ENCODE peak calls at places on chromosomes 12 and 14, in eight cellular contexts. One of them, this sample, is unnamed.

GRCh38 chr14:73796881-73797539 is 54.6 kb upstream of the PTGR2 start:
- DNase-seq in bronchial epithelial cell: no peak
- DNase-seq in lower lobe of right lung: no peak
- DNase-seq in endothelial cell: no peak
- DNase-seq in HCT116: no peak
- DNase-seq in cardiac muscle cell: no peak
- DNase-seq in cardiac fibroblast: peak; percentile 41
- DNase-seq in CD8-positive, alpha-beta T cell: no peak
- DNase-seq in this sample: no peak

GRCh38 chr14:57486767-57487379 is 6.8 kb downstream of the CCDC198 start:
- DNase-seq in cardiac fibroblast: peak; percentile 59
- DNase-seq in CD8-positive, alpha-beta T cell: no peak
- DNase-seq in endothelial cell: no peak
- DNase-seq in bronchial epithelial cell: peak; percentile 51
- DNase-seq in lower lobe of right lung: no peak
- DNase-seq in HCT116: peak; percentile 18
- DNase-seq in cardiac muscle cell: peak; percentile 54
- DNase-seq in this sample: no peak

GRCh38 chr12:45235087-45236025 is 19.5 kb downstream of the ANO6 start:
- DNase-seq in bronchial epithelial cell: peak; percentile 91
- DNase-seq in cardiac fibroblast: peak; percentile 56
- DNase-seq in endothelial cell: no peak
- DNase-seq in lower lobe of right lung: peak; percentile 49
- DNase-seq in HCT116: peak; percentile 62
- DNase-seq in cardiac muscle cell: peak; percentile 42
- DNase-seq in CD8-positive, alpha-beta T cell: no peak
- DNase-seq in this sample: no peak

GRCh38 chr12:32437095-32437515 is 37.7 kb downstream of the FGD4 start:
- DNase-seq in endothelial cell: no peak
- DNase-seq in HCT116: peak; percentile 32
- DNase-seq in cardiac fibroblast: peak; percentile 88
- DNase-seq in cardiac muscle cell: peak; percentile 91
- DNase-seq in bronchial epithelial cell: peak; percentile 98
- DNase-seq in CD8-positive, alpha-beta T cell: no peak
- DNase-seq in lower lobe of right lung: no peak
- DNase-seq in this sample: no peak

GRCh38 chr12:1812650-1813302 is 7.6 kb upstream of the LRTM2 start:
- DNase-seq in HCT116: no peak
- DNase-seq in endothelial cell: no peak
- DNase-seq in bronchial epithelial cell: peak; percentile 7
- DNase-seq in cardiac muscle cell: peak; percentile 83
- DNase-seq in CD8-positive, alpha-beta T cell: no peak
- DNase-seq in lower lobe of right lung: peak; percentile 76
- DNase-seq in cardiac fibroblast: peak; percentile 73
- DNase-seq in this sample: no peak

GRCh38 chr14:75361751-75362433 is 65.9 kb upstream of the JDP2 start:
- DNase-seq in HCT116: no peak
- DNase-seq in bronchial epithelial cell: no peak
- DNase-seq in endothelial cell: no peak
- DNase-seq in lower lobe of right lung: no peak
- DNase-seq in CD8-positive, alpha-beta T cell: no peak
- DNase-seq in cardiac muscle cell: peak; percentile 31
- DNase-seq in cardiac fibroblast: peak; percentile 28
- DNase-seq in this sample: no peak

GRCh38 chr12:61610143-61610542 is 650.1 kb upstream of the USP15 start:
- DNase-seq in cardiac muscle cell: no peak
- DNase-seq in bronchial epithelial cell: peak; percentile 3
- DNase-seq in cardiac fibroblast: no peak
- DNase-seq in endothelial cell: no peak
- DNase-seq in lower lobe of right lung: no peak
- DNase-seq in HCT116: no peak
- DNase-seq in CD8-positive, alpha-beta T cell: no peak
- DNase-seq in this sample: no peak

GRCh38 chr14:44960146-44960545 is 1.6 kb downstream of the KLHL28 start:
- DNase-seq in CD8-positive, alpha-beta T cell: no peak
- DNase-seq in cardiac fibroblast: no peak
- DNase-seq in lower lobe of right lung: no peak
- DNase-seq in HCT116: no peak
- DNase-seq in endothelial cell: no peak
- DNase-seq in cardiac muscle cell: peak; percentile 21
- DNase-seq in bronchial epithelial cell: no peak
- DNase-seq in this sample: no peak

GRCh38 chr12:67355428-67356385 is 86.5 kb downstream of the CAND1 start:
- DNase-seq in CD8-positive, alpha-beta T cell: peak; percentile 11
- DNase-seq in lower lobe of right lung: no peak
- DNase-seq in cardiac muscle cell: peak; percentile 84
- DNase-seq in cardiac fibroblast: peak; percentile 82
- DNase-seq in bronchial epithelial cell: peak; percentile 50
- DNase-seq in HCT116: peak; percentile 34
- DNase-seq in endothelial cell: peak; percentile 7
- DNase-seq in this sample: no peak

GRCh38 chr14:77761205-77761931 is 412 bp upstream of the SNW1 start:
- DNase-seq in bronchial epithelial cell: peak; percentile 94
- DNase-seq in HCT116: no peak
- DNase-seq in cardiac muscle cell: peak; percentile 73
- DNase-seq in lower lobe of right lung: no peak
- DNase-seq in CD8-positive, alpha-beta T cell: no peak
- DNase-seq in endothelial cell: peak; percentile 53
- DNase-seq in cardiac fibroblast: peak; percentile 97
- DNase-seq in this sample: no peak

GRCh38 chr14:104291123-104292000 is 153.0 kb downstream of the KIF26A start:
- DNase-seq in lower lobe of right lung: peak; percentile 25
- DNase-seq in HCT116: no peak
- DNase-seq in cardiac fibroblast: no peak
- DNase-seq in CD8-positive, alpha-beta T cell: no peak
- DNase-seq in bronchial epithelial cell: no peak
- DNase-seq in cardiac muscle cell: no peak
- DNase-seq in endothelial cell: peak; percentile 44
- DNase-seq in this sample: no peak

GRCh38 chr12:22100952-22101748 is 55.1 kb downstream of the CMAS start:
- DNase-seq in CD8-positive, alpha-beta T cell: peak; percentile 19
- DNase-seq in lower lobe of right lung: no peak
- DNase-seq in endothelial cell: peak; percentile 53
- DNase-seq in HCT116: peak; percentile 18
- DNase-seq in cardiac fibroblast: peak; percentile 78
- DNase-seq in bronchial epithelial cell: peak; percentile 72
- DNase-seq in cardiac muscle cell: peak; percentile 83
- DNase-seq in this sample: no peak

GRCh38 chr14:52072266-52072780 is 3.5 kb upstream of the NID2 start:
- DNase-seq in lower lobe of right lung: no peak
- DNase-seq in endothelial cell: no peak
- DNase-seq in bronchial epithelial cell: no peak
- DNase-seq in CD8-positive, alpha-beta T cell: no peak
- DNase-seq in cardiac fibroblast: no peak
- DNase-seq in HCT116: no peak
- DNase-seq in cardiac muscle cell: no peak
- DNase-seq in this sample: no peak

GRCh38 chr14:75042040-75042439 is 9.2 kb downstream of the MLH3 start:
- DNase-seq in bronchial epithelial cell: no peak
- DNase-seq in lower lobe of right lung: no peak
- DNase-seq in cardiac muscle cell: no peak
- DNase-seq in endothelial cell: no peak
- DNase-seq in CD8-positive, alpha-beta T cell: no peak
- DNase-seq in cardiac fibroblast: no peak
- DNase-seq in HCT116: no peak
- DNase-seq in this sample: no peak

GRCh38 chr14:56561586-56561985 is 18.0 kb upstream of the TMEM260 start:
- DNase-seq in HCT116: no peak
- DNase-seq in CD8-positive, alpha-beta T cell: no peak
- DNase-seq in cardiac muscle cell: no peak
- DNase-seq in lower lobe of right lung: no peak
- DNase-seq in bronchial epithelial cell: no peak
- DNase-seq in endothelial cell: no peak
- DNase-seq in cardiac fibroblast: no peak
- DNase-seq in this sample: no peak

GRCh38 chr14:82366803-82367202 is 833.1 kb upstream of the SEL1L start:
- DNase-seq in bronchial epithelial cell: no peak
- DNase-seq in cardiac muscle cell: no peak
- DNase-seq in cardiac fibroblast: no peak
- DNase-seq in endothelial cell: no peak
- DNase-seq in lower lobe of right lung: no peak
- DNase-seq in CD8-positive, alpha-beta T cell: no peak
- DNase-seq in HCT116: no peak
- DNase-seq in this sample: no peak

GRCh38 chr12:63779498-63780481 is at the start of gene RXYLT1:
- DNase-seq in cardiac fibroblast: peak; percentile 84
- DNase-seq in CD8-positive, alpha-beta T cell: peak; percentile 84
- DNase-seq in HCT116: peak; percentile 52
- DNase-seq in cardiac muscle cell: peak; percentile 87
- DNase-seq in bronchial epithelial cell: peak; percentile 49
- DNase-seq in lower lobe of right lung: peak; percentile 87
- DNase-seq in endothelial cell: peak; percentile 90
- DNase-seq in this sample: peak; percentile 80

GRCh38 chr14:69439516-69440270 is 41.2 kb downstream of the SLC39A9 start:
- DNase-seq in cardiac muscle cell: no peak
- DNase-seq in CD8-positive, alpha-beta T cell: no peak
- DNase-seq in lower lobe of right lung: no peak
- DNase-seq in endothelial cell: no peak
- DNase-seq in cardiac fibroblast: no peak
- DNase-seq in bronchial epithelial cell: no peak
- DNase-seq in HCT116: no peak
- DNase-seq in this sample: no peak

GRCh38 chr12:62006076-62006732 is 254.0 kb upstream of the USP15 start:
- DNase-seq in CD8-positive, alpha-beta T cell: no peak
- DNase-seq in cardiac fibroblast: peak; percentile 57
- DNase-seq in cardiac muscle cell: peak; percentile 53
- DNase-seq in HCT116: peak; percentile 45
- DNase-seq in bronchial epithelial cell: peak; percentile 48
- DNase-seq in endothelial cell: peak; percentile 32
- DNase-seq in lower lobe of right lung: no peak
- DNase-seq in this sample: no peak

GRCh38 chr14:101564819-101565698 is 3.8 kb downstream of the DIO3 start:
- DNase-seq in CD8-positive, alpha-beta T cell: no peak
- DNase-seq in HCT116: no peak
- DNase-seq in cardiac fibroblast: no peak
- DNase-seq in lower lobe of right lung: peak; percentile 40
- DNase-seq in cardiac muscle cell: no peak
- DNase-seq in endothelial cell: peak; percentile 30
- DNase-seq in bronchial epithelial cell: no peak
- DNase-seq in this sample: no peak

GRCh38 chr12:115763376-115763775 is 514.1 kb downstream of the MED13L start:
- DNase-seq in endothelial cell: no peak
- DNase-seq in HCT116: no peak
- DNase-seq in bronchial epithelial cell: no peak
- DNase-seq in lower lobe of right lung: no peak
- DNase-seq in cardiac fibroblast: peak; percentile 3
- DNase-seq in CD8-positive, alpha-beta T cell: no peak
- DNase-seq in cardiac muscle cell: no peak
- DNase-seq in this sample: no peak

GRCh38 chr12:38664661-38665269 is 240.6 kb downstream of the CPNE8 start:
- DNase-seq in lower lobe of right lung: no peak
- DNase-seq in bronchial epithelial cell: peak; percentile 47
- DNase-seq in cardiac fibroblast: peak; percentile 25
- DNase-seq in HCT116: peak; percentile 15
- DNase-seq in CD8-positive, alpha-beta T cell: no peak
- DNase-seq in endothelial cell: peak; percentile 12
- DNase-seq in cardiac muscle cell: peak; percentile 33
- DNase-seq in this sample: no peak
- TF ChIP-seq CTCF in lower lobe of right lung: peak; percentile 38
- TF ChIP-seq CTCF in bronchial epithelial cell: peak; percentile 56
- TF ChIP-seq CTCF in cardiac fibroblast: peak; percentile 69
- TF ChIP-seq CTCF in HCT116: peak; percentile 25
- TF ChIP-seq CTCF in CD8-positive, alpha-beta T cell: no peak
- TF ChIP-seq CTCF in endothelial cell: peak; percentile 49
- TF ChIP-seq CTCF in cardiac muscle cell: peak; percentile 59
- TF ChIP-seq CTCF in this sample: no peak

DNA sequence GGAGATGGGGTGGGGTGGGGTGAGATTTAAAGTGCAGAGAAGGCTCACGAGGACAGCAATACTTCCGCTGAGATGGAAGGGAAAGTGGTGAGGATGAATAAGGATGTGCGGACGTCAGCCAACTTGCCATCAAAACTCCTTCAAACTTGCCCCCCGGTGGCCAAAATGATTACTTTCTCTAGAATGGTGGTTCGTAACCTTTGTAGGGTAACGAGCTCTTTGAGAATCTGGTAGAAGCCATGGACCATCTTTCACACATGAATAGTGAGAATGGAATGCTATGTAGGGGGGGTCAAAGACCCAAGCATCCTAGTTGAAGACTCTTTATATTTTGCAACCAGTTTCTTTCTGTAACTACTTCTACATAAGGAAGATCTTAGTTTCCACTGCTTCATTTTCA is 245.9 kb upstream of the DDHD1 start:
- DNase-seq in CD8-positive, alpha-beta T cell: no peak
- DNase-seq in lower lobe of right lung: no peak
- DNase-seq in cardiac fibroblast: peak; percentile 44
- DNase-seq in endothelial cell: peak; percentile 40
- DNase-seq in cardiac muscle cell: peak; percentile 39
- DNase-seq in HCT116: peak; percentile 22
- DNase-seq in bronchial epithelial cell: peak; percentile 31
- DNase-seq in this sample: no peak
- TF ChIP-seq CTCF in CD8-positive, alpha-beta T cell: no peak
- TF ChIP-seq CTCF in lower lobe of right lung: no peak
- TF ChIP-seq CTCF in cardiac fibroblast: peak; percentile 24
- TF ChIP-seq CTCF in endothelial cell: peak; percentile 58
- TF ChIP-seq CTCF in cardiac muscle cell: no peak
- TF ChIP-seq CTCF in HCT116: no peak
- TF ChIP-seq CTCF in bronchial epithelial cell: peak; percentile 43
- TF ChIP-seq CTCF in this sample: no peak

DNA sequence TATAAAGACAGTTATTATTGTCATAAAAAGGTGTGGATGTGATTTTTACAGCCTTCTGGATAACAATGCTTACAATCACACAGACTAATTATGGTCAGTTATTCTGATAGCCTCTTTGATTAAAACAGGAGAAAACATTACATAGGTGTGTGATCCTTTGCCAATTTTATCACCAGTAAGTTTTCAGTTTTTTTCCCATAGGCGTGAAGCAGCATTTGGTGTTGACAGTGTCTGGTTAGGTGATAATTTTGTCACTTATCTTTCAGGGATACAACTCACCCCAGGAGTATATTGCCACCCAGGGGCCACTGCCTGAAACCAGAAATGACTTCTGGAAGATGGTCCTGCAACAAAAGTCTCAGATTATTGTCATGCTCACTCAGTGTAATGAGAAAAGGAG is 208.8 kb downstream of the EPS8 start:
- DNase-seq in cardiac muscle cell: no peak
- DNase-seq in lower lobe of right lung: no peak
- DNase-seq in cardiac fibroblast: no peak
- DNase-seq in HCT116: no peak
- DNase-seq in endothelial cell: no peak
- DNase-seq in CD8-positive, alpha-beta T cell: no peak
- DNase-seq in bronchial epithelial cell: no peak
- DNase-seq in this sample: no peak
- TF ChIP-seq CTCF in cardiac muscle cell: no peak
- TF ChIP-seq CTCF in lower lobe of right lung: no peak
- TF ChIP-seq CTCF in cardiac fibroblast: no peak
- TF ChIP-seq CTCF in HCT116: peak; percentile 5
- TF ChIP-seq CTCF in endothelial cell: no peak
- TF ChIP-seq CTCF in CD8-positive, alpha-beta T cell: no peak
- TF ChIP-seq CTCF in bronchial epithelial cell: no peak
- TF ChIP-seq CTCF in this sample: no peak

DNA sequence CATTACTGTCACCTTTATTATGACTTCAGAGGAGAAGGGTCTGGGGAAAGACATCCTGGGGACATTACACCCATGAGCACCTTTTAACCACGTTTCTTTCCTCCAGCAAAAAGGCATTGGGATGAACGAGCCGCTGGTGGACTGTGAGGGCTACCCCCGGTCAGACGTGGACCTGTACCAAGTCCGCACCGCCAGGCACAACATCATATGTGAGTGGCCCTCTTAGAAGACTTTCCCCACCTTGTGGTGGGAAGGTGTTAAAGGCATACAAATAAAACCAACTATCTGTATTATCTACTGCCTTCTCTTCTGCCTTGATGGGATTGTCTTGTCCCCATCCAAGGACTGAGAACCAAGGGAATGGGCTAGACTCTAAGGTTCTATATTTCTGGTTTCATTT is 6.0 kb downstream of the PSMD9 start:
- DNase-seq in bronchial epithelial cell: no peak
- DNase-seq in endothelial cell: no peak
- DNase-seq in lower lobe of right lung: no peak
- DNase-seq in cardiac muscle cell: peak; percentile 54
- DNase-seq in HCT116: no peak
- DNase-seq in cardiac fibroblast: peak; percentile 62
- DNase-seq in CD8-positive, alpha-beta T cell: no peak
- DNase-seq in this sample: no peak
- TF ChIP-seq CTCF in bronchial epithelial cell: peak; percentile 26
- TF ChIP-seq CTCF in endothelial cell: no peak
- TF ChIP-seq CTCF in lower lobe of right lung: no peak
- TF ChIP-seq CTCF in cardiac muscle cell: peak; percentile 21
- TF ChIP-seq CTCF in HCT116: peak; percentile 6
- TF ChIP-seq CTCF in cardiac fibroblast: peak; percentile 27
- TF ChIP-seq CTCF in CD8-positive, alpha-beta T cell: no peak
- TF ChIP-seq CTCF in this sample: no peak

This sample was measured in natural killer cell.